ENCODE peak calls at places on chromosomes 6 and 20, in four cellular contexts. D is H1, V is A549, X is HepG2. L is an unnamed sample.
A peak's percentile ranks its signal among the peaks of the same experiment; 100 is the strongest.

GRCh38 chr6:39823187-39823815 is 31.1 kb downstream of the DAAM2 start:
- DNase-seq in D (no peak), V (no peak), X (no peak), L (no peak)

GRCh38 chr6:112879920-112880413 is 532.8 kb downstream of the RFPL4B start:
- DNase-seq in D (peak; percentile 81), V (no peak), X (peak; percentile 85), L (peak; percentile 77)

GRCh38 chr6:148304976-148305375 is 37.7 kb upstream of the SASH1 start:
- DNase-seq in D (no peak), V (no peak), X (no peak), L (no peak)

GRCh38 chr6:170035896-170036295 is 255.0 kb downstream of the DLL1 start:
- DNase-seq in D (no peak), V (no peak), X (no peak), L (no peak)

GRCh38 chr20:38132156-38132909 is 32.7 kb downstream of the TGM2 start:
- DNase-seq in D (no peak), V (no peak), X (no peak), L (no peak)

GRCh38 chr20:51899674-51900073 is 97.4 kb upstream of the SALL4 start:
- DNase-seq in D (no peak), V (peak; percentile 13), X (peak; percentile 21), L (peak; percentile 19)

GRCh38 chr20:62511915-62512610 is 36.3 kb upstream of the GATA5 start:
- DNase-seq in D (no peak), V (no peak), X (no peak), L (no peak)

GRCh38 chr20:41643504-41643938 is 25.3 kb upstream of the CHD6 start:
- DNase-seq in D (no peak), V (peak; percentile 18), X (peak; percentile 93), L (peak; percentile 77)

GRCh38 chr6:111683126-111683525 is 77.4 kb upstream of the TRAF3IP2 start:
- DNase-seq in D (no peak), V (no peak), X (no peak), L (no peak)

GRCh38 chr6:7431594-7432390 is 42.2 kb downstream of the RIOK1 start:
- DNase-seq in D (no peak), V (no peak), X (peak; percentile 57), L (no peak)

GRCh38 chr6:90297124-90297865 is 652 bp upstream of the BACH2 start:
- DNase-seq in D (no peak), V (no peak), X (no peak), L (no peak)

GRCh38 chr6:66128676-66129075 is 421.6 kb upstream of the EYS start:
- DNase-seq in D (no peak), V (no peak), X (no peak), L (no peak)

GRCh38 chr6:113969888-113970807 is 800 bp downstream of the HDAC2 start:
- DNase-seq in D (no peak), V (no peak), X (peak; percentile 48), L (peak; percentile 57)

GRCh38 chr6:33577106-33577535 is 3.0 kb downstream of the BAK1 start:
- DNase-seq in D (no peak), V (no peak), X (no peak), L (no peak)

GRCh38 chr20:40286991-40287531 is 402.0 kb downstream of the MAFB start:
- DNase-seq in D (no peak), V (no peak), X (no peak), L (no peak)

GRCh38 chr20:38046572-38046971 is 13.0 kb downstream of the RPRD1B start:
- DNase-seq in D (no peak), V (no peak), X (no peak), L (no peak)

GRCh38 chr6:118895241-118895561 is 1.2 kb downstream of the ASF1A start:
- DNase-seq in D (no peak), V (no peak), X (no peak), L (no peak)

GRCh38 chr6:118893882-118894424 is at the start of gene ASF1A:
- DNase-seq in D (peak; percentile 92), V (peak; percentile 56), X (peak; percentile 99), L (peak; percentile 92)

GRCh38 chr6:118894425-118895240 is 681 bp downstream of the ASF1A start:
- DNase-seq in D (no peak), V (peak; percentile 5), X (peak; percentile 10), L (peak; percentile 69)

GRCh38 chr6:118897386-118897785 is 3.4 kb downstream of the ASF1A start:
- DNase-seq in D (no peak), V (no peak), X (no peak), L (no peak)

GRCh38 chr6:118896339-118897136 is 2.6 kb downstream of the ASF1A start:
- DNase-seq in D (no peak), V (peak; percentile 18), X (peak; percentile 78), L (peak; percentile 35)
- TF ChIP-seq RNF2 in D (no peak), V (no peak), X (no peak), L (no peak)

DNA sequence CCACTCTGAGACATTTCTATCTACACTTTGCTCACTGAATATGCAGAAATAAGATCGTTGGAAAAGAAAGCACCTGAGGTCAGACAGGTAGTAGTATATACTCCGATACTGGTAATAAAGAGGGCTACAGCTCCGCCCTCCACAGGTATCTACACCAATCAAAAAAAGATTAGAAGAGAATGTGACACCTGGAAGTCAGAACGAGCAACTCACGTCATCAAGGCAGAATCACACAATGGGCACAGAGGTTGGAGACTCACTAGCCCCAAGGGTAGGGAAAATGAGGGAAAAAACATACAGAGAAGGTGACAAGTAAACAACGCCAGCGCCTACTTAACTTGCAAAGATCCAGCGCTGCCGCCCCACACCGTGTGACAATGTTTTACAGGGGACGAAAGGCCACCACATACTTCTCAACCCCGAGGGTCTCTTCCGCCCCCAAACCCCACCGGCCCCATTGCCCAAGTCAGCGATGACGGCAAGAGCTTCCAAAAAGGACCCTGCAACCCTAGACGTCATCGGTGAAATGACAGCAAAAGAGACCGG is 656 bp downstream of the LMBRD1 start:
- DNase-seq in D (no peak), V (peak; percentile 5), X (peak; percentile 56), L (no peak)
- TF ChIP-seq RNF2 in D (no peak), V (no peak), X (no peak), L (no peak)

GRCh38 chr6:52598824-52599190 is 21.9 kb upstream of the TRAM2 start:
- DNase-seq in D (no peak), V (no peak), X (no peak), L (no peak)

GRCh38 chr6:52597738-52598122 is 20.9 kb upstream of the TRAM2 start:
- DNase-seq in D (no peak), V (no peak), X (no peak), L (no peak)

GRCh38 chr6:52596371-52597028 is 19.6 kb upstream of the TRAM2 start:
- DNase-seq in D (no peak), V (no peak), X (peak; percentile 94), L (no peak)

GRCh38 chr6:52595796-52596130 is 18.9 kb upstream of the TRAM2 start:
- DNase-seq in D (no peak), V (no peak), X (no peak), L (no peak)

DNA sequence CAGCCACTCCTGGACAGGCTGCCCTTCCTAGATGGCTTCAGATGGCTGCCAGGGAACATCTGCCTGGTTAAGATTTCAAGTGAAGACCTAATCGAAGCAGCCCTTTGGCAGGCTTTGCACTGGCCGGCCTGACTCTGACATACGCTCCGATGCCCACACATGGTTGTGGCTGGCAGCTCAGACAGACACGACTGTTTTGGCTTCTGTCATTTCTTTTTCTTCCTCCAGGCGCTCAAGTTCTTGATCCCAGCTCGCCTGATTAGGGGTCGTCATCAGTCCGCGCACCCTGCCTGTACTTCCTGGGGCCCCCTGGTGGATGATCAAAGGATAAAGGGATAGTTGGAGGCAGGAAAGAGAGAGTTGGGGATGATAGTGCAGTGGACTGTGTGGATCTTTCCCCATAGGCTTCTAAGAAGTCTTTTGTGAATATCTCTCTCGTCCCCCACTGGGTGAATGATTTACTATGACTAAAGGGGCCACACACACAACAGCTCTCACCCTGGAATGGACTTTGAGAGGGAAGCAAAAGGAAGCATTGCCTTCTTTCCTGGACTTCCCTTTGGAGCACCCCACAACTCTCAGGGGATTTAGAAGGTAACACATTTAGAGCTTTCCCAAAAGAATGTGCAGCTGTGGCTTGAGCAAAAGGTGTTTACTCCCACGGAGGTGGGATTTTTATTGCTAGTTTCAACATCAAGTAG is 21.4 kb upstream of the TRAM2 start:
- DNase-seq in D (peak; percentile 58), V (peak; percentile 61), X (peak; percentile 100), L (peak; percentile 89)
- TF ChIP-seq RNF2 in D (no peak), V (no peak), X (peak; percentile 22), L (no peak)

GRCh38 chr6:1022719-1023118 is 289.2 kb upstream of the FOXQ1 start:
- DNase-seq in D (no peak), V (no peak), X (no peak), L (no peak)

GRCh38 chr6:1024161-1024560 is 287.7 kb upstream of the FOXQ1 start:
- DNase-seq in D (no peak), V (no peak), X (no peak), L (no peak)

GRCh38 chr6:1020133-1020532 is 291.8 kb upstream of the FOXQ1 start:
- DNase-seq in D (no peak), V (no peak), X (no peak), L (no peak)

GRCh38 chr6:1023229-1023628 is 288.7 kb upstream of the FOXQ1 start:
- DNase-seq in D (no peak), V (no peak), X (no peak), L (no peak)

DNA sequence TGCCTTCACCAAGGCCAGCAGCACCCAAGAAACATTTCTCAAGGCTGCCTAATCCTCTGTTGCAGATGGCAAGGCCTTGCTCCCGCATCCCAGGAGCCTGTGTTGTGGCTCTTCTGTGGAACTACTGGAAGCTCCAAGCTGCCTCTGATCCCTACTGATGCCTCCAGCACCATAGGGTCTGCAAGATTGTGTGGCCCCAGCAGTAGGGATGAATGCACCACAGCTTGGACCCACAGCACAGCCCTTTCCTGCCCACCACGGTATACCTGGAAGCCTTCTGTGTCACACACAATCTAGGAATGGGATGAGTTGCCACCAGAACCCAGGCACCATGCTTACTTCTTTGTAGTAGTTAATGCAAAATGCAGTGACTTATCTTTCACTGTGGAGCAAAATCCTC is 291.1 kb upstream of the FOXQ1 start:
- DNase-seq in D (no peak), V (no peak), X (no peak), L (no peak)
- TF ChIP-seq RNF2 in D (no peak), V (no peak), X (no peak), L (no peak)

DNA sequence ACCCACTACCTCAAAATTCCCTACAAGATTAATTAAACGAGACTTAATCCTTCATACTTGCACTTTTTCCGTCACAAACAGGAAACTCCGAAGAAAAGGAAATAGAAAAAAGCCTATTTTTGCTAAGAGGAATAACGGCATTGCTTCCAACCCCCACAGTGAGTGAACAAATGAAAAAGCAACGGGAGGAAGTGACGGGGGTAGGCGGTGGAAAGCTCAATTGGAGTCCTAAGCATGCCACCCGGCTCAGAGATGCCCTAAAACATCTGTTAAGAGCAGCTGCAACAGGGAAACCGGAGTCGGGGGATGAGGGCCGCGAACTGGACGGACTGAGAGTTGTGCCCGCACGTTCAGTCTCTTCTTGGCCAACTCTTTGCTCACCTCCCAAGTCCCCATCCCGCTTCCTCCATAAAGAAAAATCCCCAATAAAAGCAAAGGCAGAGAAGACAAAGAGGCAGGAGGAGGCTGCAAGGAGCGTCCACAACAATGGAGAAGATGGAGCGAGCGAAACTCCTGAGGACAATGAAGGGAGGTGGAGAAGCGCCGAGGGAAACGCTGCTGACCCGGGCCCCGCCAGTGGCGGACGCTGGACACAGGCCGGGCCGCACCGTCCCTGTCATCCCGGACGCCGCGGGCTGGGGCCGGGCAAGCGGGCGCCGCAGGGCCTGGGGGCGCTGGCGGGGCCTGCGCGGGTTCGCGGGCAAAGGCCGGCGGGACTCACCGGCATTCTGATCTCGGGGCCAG is 671 bp downstream of the SEC63 start:
- DNase-seq in D (no peak), V (peak; percentile 18), X (peak; percentile 47), L (peak; percentile 27)
- TF ChIP-seq RNF2 in D (no peak), V (no peak), X (no peak), L (no peak)